ENCODE peak calls at places on chromosomes 13 and 19, in six cellular contexts. A is nephron progenitor cell; W is CD4-positive, alpha-beta T cell; K is heart right ventricle; I is fibroblast of lung; B is thoracic aorta. F is an unnamed sample.
A peak's percentile ranks its signal among the peaks of the same experiment; 100 is the strongest.

GRCh38 chr13:77678691-77679090 is 18.8 kb upstream of the SLAIN1 start:
- DNase-seq in A (no peak), I (no peak), W (no peak), B (no peak), K (no peak), F (no peak)

GRCh38 chr13:65095697-65096096 is 2134.4 kb downstream of the PCDH9 start:
- DNase-seq in B (no peak), A (no peak), K (no peak), I (peak; percentile 35), W (no peak), F (no peak)

GRCh38 chr13:100176781-100177389 is 88.0 kb downstream of the PCCA start:
- DNase-seq in A (no peak), K (no peak), W (no peak), B (no peak), I (peak; percentile 56), F (no peak)

GRCh38 chr13:92346046-92346445 is 880.6 kb upstream of the GPC6 start:
- DNase-seq in A (no peak), W (no peak), B (no peak), K (no peak), I (peak; percentile 6), F (no peak)

GRCh38 chr19:29683009-29683408 is 17.7 kb downstream of the PLEKHF1 start:
- DNase-seq in K (no peak), W (no peak), B (no peak), A (no peak), I (no peak), F (no peak)

GRCh38 chr19:34382471-34382870 is 17.5 kb downstream of the GPI start:
- DNase-seq in W (no peak), K (no peak), A (no peak), B (no peak), I (no peak), F (no peak)

GRCh38 chr13:109610517-109610916 is 175.9 kb downstream of the IRS2 start:
- DNase-seq in W (peak; percentile 13), A (peak; percentile 7), K (peak; percentile 37), B (no peak), I (peak; percentile 7), F (no peak)

GRCh38 chr13:40172149-40172591 is 494.3 kb downstream of the FOXO1 start:
- DNase-seq in K (no peak), A (no peak), I (no peak), W (no peak), B (no peak), F (no peak)

GRCh38 chr13:42380420-42381164 is 108.6 kb downstream of the AKAP11 start:
- DNase-seq in B (no peak), A (no peak), I (no peak), K (no peak), W (no peak), F (no peak)

GRCh38 chr19:11174336-11174735 is 18.8 kb upstream of the SPC24 start:
- DNase-seq in B (no peak), K (no peak), A (no peak), I (no peak), W (no peak), F (no peak)

GRCh38 chr13:35763805-35764170 is 287.3 kb upstream of the MAB21L1 start:
- DNase-seq in B (no peak), I (no peak), K (no peak), A (no peak), W (no peak), F (no peak)

GRCh38 chr13:98293570-98294142 is 116.6 kb upstream of the RNF113B start:
- DNase-seq in A (no peak), B (no peak), K (no peak), W (no peak), I (peak; percentile 44), F (peak; percentile 45)

GRCh38 chr13:94674609-94675348 is 37.6 kb downstream of the SOX21 start:
- DNase-seq in K (no peak), A (peak; percentile 75), B (no peak), I (peak; percentile 50), W (peak; percentile 35), F (peak; percentile 11)

GRCh38 chr13:39451860-39452301 is 151.1 kb downstream of the LHFPL6 start:
- DNase-seq in K (peak; percentile 40), I (peak; percentile 58), A (no peak), W (no peak), B (no peak), F (no peak)

GRCh38 chr19:52453324-52454094 is at the start of gene ZNF578:
- DNase-seq in B (peak; percentile 33), A (peak; percentile 1), K (peak; percentile 85), I (peak; percentile 91), W (peak; percentile 39), F (peak; percentile 52)

GRCh38 chr13:51626749-51627148 is 42.5 kb downstream of the WDFY2 start:
- DNase-seq in W (no peak), A (no peak), K (no peak), B (no peak), I (no peak), F (no peak)

GRCh38 chr19:49324801-49325491 is at the start of gene SLC6A16:
- DNase-seq in B (no peak), A (no peak), K (no peak), W (no peak), I (no peak), F (no peak)

GRCh38 chr13:67464154-67464553 is 234.0 kb upstream of the PCDH9 start:
- DNase-seq in K (no peak), A (no peak), B (no peak), I (no peak), W (no peak), F (no peak)

GRCh38 chr13:41111454-41111853 is 21.1 kb downstream of the KBTBD6 start:
- DNase-seq in I (peak; percentile 50), W (no peak), K (no peak), B (no peak), A (no peak), F (no peak)

GRCh38 chr13:112928020-112928931 is 40.7 kb upstream of the MCF2L start:
- DNase-seq in A (no peak), W (no peak), K (no peak), I (peak; percentile 10), B (no peak), F (no peak)

GRCh38 chr13:50310734-50311133 is 295.5 kb downstream of the KCNRG start:
- DNase-seq in W (no peak), A (no peak), B (no peak), K (no peak), I (no peak), F (no peak)

GRCh38 chr13:30408319-30409101 is 13.8 kb upstream of the UBE2L5 start:
- DNase-seq in K (peak; percentile 97), A (peak; percentile 95), W (peak; percentile 88), B (peak; percentile 75), I (peak; percentile 89), F (peak; percentile 31)

GRCh38 chr19:13022111-13022858 is 27.0 kb downstream of the NFIX start:
- DNase-seq in I (peak; percentile 66), K (peak; percentile 60), B (no peak), A (no peak), W (no peak), F (peak; percentile 37)
- TF ChIP-seq CTCF in I (no peak), K (no peak), B (no peak), A (no peak), W (no peak), F (no peak)

GRCh38 chr19:37990362-37990761 is 83.4 kb downstream of the SIPA1L3 start:
- DNase-seq in W (no peak), A (no peak), K (no peak), I (no peak), B (no peak), F (no peak)

GRCh38 chr19:37988758-37989635 is 82.0 kb downstream of the SIPA1L3 start:
- DNase-seq in A (peak; percentile 34), B (no peak), I (no peak), W (no peak), K (no peak), F (no peak)

GRCh38 chr19:37989855-37990254 is 82.8 kb downstream of the SIPA1L3 start:
- DNase-seq in I (no peak), K (no peak), A (no peak), B (no peak), W (no peak), F (no peak)

GRCh38 chr19:37986048-37986750 is 79.2 kb downstream of the SIPA1L3 start:
- DNase-seq in K (no peak), W (no peak), I (no peak), A (no peak), B (no peak), F (no peak)

DNA sequence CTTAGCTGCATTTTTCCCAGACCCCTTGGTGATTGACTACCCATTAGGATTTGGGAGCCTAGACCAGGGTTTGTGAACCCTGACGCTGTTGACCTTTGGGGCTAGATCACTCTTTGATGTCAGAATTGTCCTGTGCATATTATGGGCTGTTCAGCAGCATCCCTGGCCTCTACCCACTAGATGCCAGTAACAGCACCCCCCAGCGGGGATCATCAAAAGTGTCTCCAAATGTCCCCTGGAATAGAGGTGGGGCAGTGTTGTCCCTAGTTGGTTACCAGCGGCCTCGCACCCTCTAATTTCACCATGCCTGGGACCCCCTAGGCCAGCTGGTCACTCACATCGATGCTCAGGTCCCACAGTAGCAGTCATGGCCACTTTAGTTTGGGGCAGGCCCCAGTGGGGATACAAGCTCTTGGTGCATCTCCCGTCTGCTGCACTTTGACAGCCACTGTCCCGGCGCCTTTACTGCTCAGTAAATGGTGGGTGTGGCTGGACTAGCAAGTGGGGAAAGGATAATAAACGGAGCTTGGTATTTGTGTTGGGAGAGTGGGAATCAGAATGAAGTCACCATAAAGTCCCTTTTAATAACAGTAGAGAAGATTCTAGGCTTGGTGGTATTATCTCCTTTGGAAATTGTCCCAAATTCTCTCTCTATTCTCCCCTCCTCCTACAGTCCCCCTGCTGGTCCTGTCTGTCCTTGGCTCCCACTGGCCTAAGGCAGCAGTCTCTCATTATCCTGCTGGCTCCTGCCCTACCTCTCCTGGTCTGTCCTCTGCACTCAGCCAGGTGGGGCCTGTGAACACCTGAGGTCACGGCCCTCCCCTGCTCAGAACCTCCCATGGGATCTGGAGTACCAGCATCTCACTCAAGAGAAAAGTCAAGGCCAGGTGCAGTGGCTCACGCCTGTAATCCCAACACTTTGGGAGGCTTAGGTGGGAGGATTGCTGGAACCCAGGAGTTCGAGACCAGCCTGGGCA is 80.6 kb downstream of the SIPA1L3 start:
- DNase-seq in B (no peak), W (no peak), A (peak; percentile 37), I (no peak), K (no peak), F (no peak)
- TF ChIP-seq CTCF in B (no peak), W (no peak), A (peak; percentile 14), I (peak; percentile 22), K (no peak), F (no peak)

DNA sequence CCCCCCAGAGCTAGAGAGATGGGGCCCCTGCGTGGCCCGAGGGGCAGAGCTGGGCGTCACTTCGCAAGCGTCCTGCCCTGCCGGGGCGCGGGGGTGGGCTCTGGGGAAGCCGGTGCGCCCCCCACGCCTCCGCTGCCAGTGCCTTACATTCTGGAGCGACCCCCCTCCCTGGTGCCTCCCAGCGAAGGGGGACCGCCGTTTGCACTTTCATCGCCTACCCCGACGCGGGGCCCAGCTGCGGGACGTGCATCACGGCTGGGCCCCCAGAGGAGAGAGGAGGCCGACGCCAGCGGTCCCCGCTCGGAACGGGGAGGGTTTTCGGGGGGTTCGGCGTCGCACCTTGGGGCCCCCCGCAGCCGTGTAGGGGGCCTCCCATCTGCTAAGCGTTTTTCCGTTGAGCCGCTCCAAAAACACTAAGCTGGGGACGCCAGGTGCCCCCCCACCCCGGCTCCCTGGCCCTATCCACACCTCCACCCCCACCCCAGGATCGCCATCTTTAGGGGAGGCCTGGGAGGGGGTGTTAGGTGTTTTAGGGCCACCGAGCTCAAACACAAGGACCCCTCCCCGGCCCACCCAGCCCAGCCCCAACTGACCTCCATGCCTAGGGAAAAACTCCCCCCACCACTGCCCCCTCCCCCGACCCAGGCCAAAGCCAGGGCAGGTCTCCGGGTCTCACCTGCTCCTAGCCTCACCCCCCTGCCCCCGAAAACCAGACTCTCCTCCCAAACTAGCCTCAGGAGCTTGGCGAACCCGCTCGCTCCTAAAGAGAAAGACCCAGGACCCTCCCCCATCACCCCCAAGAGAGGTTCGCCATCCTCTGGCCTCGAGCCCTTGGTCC is 16.1 kb downstream of the SMIM24 start:
- DNase-seq in K (no peak), A (no peak), I (no peak), B (no peak), W (no peak), F (no peak)
- TF ChIP-seq CTCF in K (no peak), A (no peak), I (no peak), B (no peak), W (no peak), F (no peak)

GRCh38 chr13:114339779-114340534 is 25.7 kb downstream of the CHAMP1 start:
- DNase-seq in B (no peak), I (peak; percentile 52), W (peak; percentile 16), A (no peak), K (no peak), F (peak; percentile 55)
- TF ChIP-seq CTCF in B (peak; percentile 39), I (peak; percentile 82), W (peak; percentile 62), A (peak; percentile 34), K (peak; percentile 60), F (peak; percentile 84)